ENCODE peak calls at places on chromosomes 12 and 14, in ten cellular contexts. K is neural crest cell, P is retinal pigment epithelial cell, R is IMR-90, T is neural progenitor cell, B is kidney epithelial cell, E is foreskin fibroblast, S is nephron progenitor cell, H is GM23338, C is lower leg skin. Z is an unnamed sample.

GRCh38 chr14:103871596-103872480 is 24.5 kb upstream of the PPP1R13B start:
- DNase-seq in E (no peak), C (no peak), B (no peak), S (peak; percentile 66), P (no peak), H (peak; percentile 81), K (no peak), R (no peak), T (peak; percentile 72), Z (peak; percentile 51)

GRCh38 chr14:89060191-89060590 is 235.7 kb downstream of the TTC8 start:
- DNase-seq in P (no peak), E (peak; percentile 47), S (no peak), R (peak; percentile 3), K (no peak), T (no peak), B (no peak), C (no peak), H (no peak), Z (no peak)

GRCh38 chr14:66490143-66491111 is 4.3 kb downstream of the CCDC196 start:
- DNase-seq in T (no peak), B (no peak), H (no peak), K (no peak), E (no peak), C (no peak), P (no peak), R (no peak), S (no peak), Z (no peak)

GRCh38 chr14:69615471-69616407 is 4.3 kb downstream of the SUSD6 start:
- DNase-seq in B (no peak), T (no peak), E (peak; percentile 85), H (no peak), C (no peak), R (peak; percentile 84), P (no peak), K (no peak), S (no peak), Z (no peak)

GRCh38 chr14:52111583-52111982 is 42.7 kb upstream of the NID2 start:
- DNase-seq in T (no peak), P (no peak), K (no peak), C (no peak), B (no peak), S (no peak), R (peak; percentile 87), H (no peak), E (peak; percentile 68), Z (no peak)

GRCh38 chr12:50734409-50735263 is 29.3 kb upstream of the ATF1 start:
- DNase-seq in E (peak; percentile 55), C (no peak), H (peak; percentile 79), R (peak; percentile 33), P (no peak), K (peak; percentile 23), S (peak; percentile 30), B (no peak), T (peak; percentile 60), Z (peak; percentile 46)

GRCh38 chr12:6529291-6529737 is 5.0 kb upstream of the GAPDH start:
- DNase-seq in P (no peak), K (no peak), B (no peak), C (peak; percentile 82), R (no peak), E (no peak), H (no peak), T (no peak), S (no peak), Z (no peak)

GRCh38 chr12:132847363-132848356 is 19.0 kb upstream of the GOLGA3 start:
- DNase-seq in B (no peak), R (no peak), K (no peak), C (no peak), P (no peak), S (no peak), T (no peak), E (no peak), H (peak; percentile 93), Z (no peak)

GRCh38 chr12:27334052-27334720 is 1.6 kb downstream of the BMAL2 start:
- DNase-seq in E (no peak), B (no peak), R (no peak), P (no peak), T (no peak), H (no peak), K (no peak), C (no peak), S (no peak), Z (no peak)

GRCh38 chr14:68781161-68782021 is 11.5 kb downstream of the ZFP36L1 start:
- DNase-seq in B (no peak), T (no peak), S (no peak), C (peak; percentile 87), E (no peak), R (no peak), H (no peak), K (no peak), P (peak; percentile 90), Z (no peak)

GRCh38 chr14:21074398-21075272 is 4.5 kb downstream of the ARHGEF40 start:
- DNase-seq in R (no peak), B (no peak), E (no peak), C (peak; percentile 79), T (no peak), P (no peak), H (no peak), S (no peak), K (no peak), Z (no peak)

GRCh38 chr12:41121374-41121773 is 66.7 kb upstream of the PDZRN4 start:
- DNase-seq in B (no peak), P (no peak), H (no peak), C (no peak), R (no peak), S (no peak), E (no peak), K (no peak), T (no peak), Z (no peak)

GRCh38 chr12:2110841-2111566 is 58.2 kb downstream of the CACNA1C start:
- DNase-seq in T (no peak), R (no peak), K (no peak), P (no peak), C (no peak), B (no peak), S (no peak), H (no peak), E (no peak), Z (no peak)

GRCh38 chr12:68131867-68132414 is 27.6 kb downstream of the IFNG start:
- DNase-seq in H (no peak), T (no peak), E (no peak), R (no peak), B (no peak), K (no peak), S (no peak), P (no peak), C (no peak), Z (no peak)

GRCh38 chr12:90801776-90802175 is 153.2 kb downstream of the CCER1 start:
- DNase-seq in K (no peak), E (peak; percentile 70), R (peak; percentile 48), T (no peak), S (no peak), C (no peak), H (no peak), P (no peak), B (peak; percentile 38), Z (no peak)

DNA sequence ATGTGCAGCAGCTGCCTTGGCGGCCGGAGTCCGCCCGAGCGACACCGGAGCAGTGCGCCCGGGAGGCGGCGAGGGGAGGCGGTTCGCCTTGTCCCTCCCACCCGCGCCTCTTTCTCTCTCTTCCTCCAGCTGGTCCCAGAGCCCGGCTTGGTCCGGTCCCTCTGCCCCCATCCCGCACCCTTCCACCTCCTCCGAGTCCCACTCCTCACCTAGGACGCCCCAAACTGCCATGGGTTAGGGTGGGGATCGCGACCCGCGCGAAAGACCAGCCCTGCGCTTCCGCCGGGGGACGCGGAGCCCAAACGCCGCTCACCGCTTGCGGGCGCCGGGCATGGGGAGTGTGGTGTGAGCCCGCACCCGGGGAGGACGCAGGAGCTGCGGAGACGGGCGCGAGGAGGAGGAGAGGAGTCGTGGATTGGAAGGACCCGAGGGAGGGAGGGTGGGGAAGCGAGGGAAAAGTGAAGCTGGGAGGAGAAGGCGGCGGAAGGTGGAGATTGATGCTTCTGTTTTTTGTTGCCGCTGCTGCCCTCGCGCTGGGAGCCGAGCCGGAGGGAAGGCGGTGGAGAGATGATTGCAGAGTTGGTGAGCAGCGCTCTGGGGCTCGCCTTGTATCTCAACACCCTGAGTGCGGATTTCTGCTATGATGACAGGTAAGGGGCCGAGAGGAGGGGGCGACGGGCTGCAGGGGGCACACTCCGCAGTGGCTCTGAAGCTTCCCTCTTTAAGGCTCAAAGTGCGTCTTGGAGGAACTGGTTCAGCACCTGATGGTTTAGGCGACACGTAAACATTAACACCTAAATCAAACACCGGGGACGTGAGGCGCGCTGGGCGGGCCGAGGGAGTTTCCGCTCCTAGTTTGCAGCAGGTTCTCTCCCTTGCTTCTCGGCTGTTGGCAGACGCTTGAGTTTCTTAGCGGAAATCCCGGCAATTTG is 580 bp downstream of the TMTC2 start:
- DNase-seq in R (peak; percentile 9), B (no peak), K (peak; percentile 15), C (peak; percentile 89), S (peak; percentile 71), H (peak; percentile 81), E (peak; percentile 53), T (peak; percentile 72), P (no peak), Z (peak; percentile 49)
- TF ChIP-seq CTCF in R (no peak), B (no peak), K (no peak), C (no peak), S (no peak), H (no peak), E (no peak), T (no peak), P (no peak), Z (no peak)

GRCh38 chr12:76878899-76879709 is at the start of gene CSRP2:
- DNase-seq in T (peak; percentile 98), R (peak; percentile 87), P (peak; percentile 46), H (peak; percentile 97), K (peak; percentile 84), C (peak; percentile 97), B (peak; percentile 43), E (peak; percentile 90), S (peak; percentile 96), Z (peak; percentile 96)
- TF ChIP-seq CTCF in T (peak; percentile 41), R (peak; percentile 34), P (no peak), H (peak; percentile 46), K (peak; percentile 57), C (no peak), B (peak; percentile 38), E (peak; percentile 23), S (peak; percentile 30), Z (no peak)

GRCh38 chr14:47278233-47278842 is 397.1 kb downstream of the MDGA2 start:
- DNase-seq in E (no peak), P (no peak), K (peak; percentile 66), C (no peak), B (no peak), H (peak; percentile 80), T (peak; percentile 73), R (no peak), S (peak; percentile 78), Z (peak; percentile 72)
- TF ChIP-seq CTCF in E (peak; percentile 61), P (peak; percentile 85), K (peak; percentile 84), C (no peak), B (peak; percentile 91), H (peak; percentile 79), T (peak; percentile 81), R (peak; percentile 25), S (peak; percentile 82), Z (peak; percentile 90)

DNA sequence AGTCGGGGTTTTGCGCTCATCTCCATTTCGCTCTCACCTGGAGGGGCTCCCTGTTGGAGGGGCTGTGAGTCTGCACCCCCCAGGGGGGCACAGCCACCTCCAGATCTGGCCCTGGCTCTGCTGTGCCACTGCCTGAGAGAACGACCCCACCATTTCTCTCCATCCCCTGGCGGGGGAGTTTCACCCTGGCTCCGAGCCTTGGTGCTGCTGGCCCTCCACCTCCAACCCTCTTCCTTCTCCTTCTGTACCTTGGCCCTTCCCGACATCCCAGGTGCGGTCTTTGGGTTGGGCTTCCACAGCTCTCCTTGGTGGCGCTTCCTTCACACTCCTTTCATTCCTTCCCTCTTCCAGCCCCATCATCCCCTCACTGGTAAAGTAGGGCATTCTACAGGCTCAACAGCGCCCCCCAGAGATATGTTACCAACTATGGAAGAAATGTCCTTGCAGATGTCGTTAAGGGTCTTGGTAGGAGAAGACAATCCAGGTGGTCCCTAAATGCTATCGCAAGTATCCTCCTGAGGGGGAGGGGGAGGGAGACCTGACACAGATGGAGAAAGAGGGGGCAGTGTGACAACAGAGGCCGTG is 16.3 kb downstream of the SERPINA1 start:
- DNase-seq in H (peak; percentile 82), C (peak; percentile 40), T (peak; percentile 47), K (no peak), R (no peak), B (no peak), S (no peak), E (no peak), P (no peak), Z (no peak)
- TF ChIP-seq CTCF in H (peak; percentile 74), C (no peak), T (peak; percentile 46), K (no peak), R (no peak), B (no peak), S (no peak), E (no peak), P (peak; percentile 14), Z (no peak)

Z was measured in endothelial cell.